ENCODE peak calls at places on chromosomes 6 and 20, in five cellular contexts. X is NCI-H2029 treated with DMSO at 0.1 percent for 48 hours; U is activated gamma-delta T cell treated with anti-CD3 and anti-CD28 coated beads, Interleukin-2, amount 50 U/mL, for 16 hours; W is ACHN; I is amygdala. J is an unnamed sample.

GRCh38 chr20:22371843-22372242 is 212.5 kb downstream of the FOXA2 start:
- DNase-seq in W (no peak), I (no peak), U (no peak), X (peak), J (no peak)

GRCh38 chr20:53382263-53382844 is 211.3 kb downstream of the ZNF217 start:
- DNase-seq in X (no peak), I (no peak), U (no peak), W (no peak), J (peak)

GRCh38 chr20:38939686-38940085 is 13.5 kb downstream of the FAM83D start:
- DNase-seq in I (no peak), U (no peak), X (no peak), W (no peak), J (no peak)

GRCh38 chr6:111657146-111657545 is 51.5 kb upstream of the TRAF3IP2 start:
- DNase-seq in X (no peak), W (no peak), U (no peak), I (no peak), J (no peak)

GRCh38 chr6:156992396-156992795 is 215.2 kb downstream of the ARID1B start:
- DNase-seq in X (no peak), U (no peak), W (no peak), I (no peak), J (no peak)

GRCh38 chr6:70985151-70985550 is 28.3 kb upstream of the B3GAT2 start:
- DNase-seq in W (no peak), X (no peak), U (no peak), I (no peak), J (no peak)

GRCh38 chr6:125169058-125169457 is 15.5 kb downstream of the TPD52L1 start:
- DNase-seq in W (no peak), U (no peak), X (no peak), I (no peak), J (no peak)

GRCh38 chr6:46263709-46264091 is 92.9 kb upstream of the ENPP5 start:
- DNase-seq in W (no peak), U (no peak), X (no peak), I (no peak), J (peak)

GRCh38 chr6:52517502-52518278 is 59.2 kb downstream of the TRAM2 start:
- DNase-seq in W (peak), I (peak), U (no peak), X (no peak), J (peak)

GRCh38 chr20:10618611-10619245 is 55.1 kb downstream of the JAG1 start:
- DNase-seq in U (no peak), X (no peak), W (no peak), I (no peak), J (no peak)

GRCh38 chr20:4519530-4519929 is 202.2 kb upstream of the PRND start:
- DNase-seq in I (no peak), X (no peak), U (no peak), W (peak), J (peak)

GRCh38 chr6:25481267-25481666 is 170.7 kb upstream of the SCGN start:
- DNase-seq in W (no peak), U (no peak), I (no peak), X (no peak), J (peak)

GRCh38 chr6:32837651-32838113 is 857 bp downstream of the TAP2 start:
- DNase-seq in W (peak), X (no peak), I (no peak), U (no peak), J (no peak)

GRCh38 chr6:40958740-40959139 is 80.3 kb downstream of the UNC5CL start:
- DNase-seq in X (no peak), W (peak), I (no peak), U (no peak), J (no peak)

GRCh38 chr6:36244641-36245280 is 25.1 kb upstream of the PNPLA1 start:
- DNase-seq in I (no peak), W (peak), X (no peak), U (no peak), J (no peak)

GRCh38 chr6:105178636-105179035 is 1.2 kb downstream of the POPDC3 start:
- DNase-seq in X (no peak), U (no peak), I (no peak), W (no peak), J (no peak)

GRCh38 chr20:44706371-44707258 is 8.6 kb upstream of the CCN5 start:
- DNase-seq in W (no peak), U (no peak), I (no peak), X (no peak), J (no peak)

GRCh38 chr20:15158438-15158990 is 821.1 kb upstream of the FLRT3 start:
- DNase-seq in X (no peak), I (no peak), W (no peak), U (no peak), J (no peak)

GRCh38 chr20:20547221-20547875 is 165.1 kb downstream of the RALGAPA2 start:
- DNase-seq in W (no peak), U (no peak), I (no peak), X (no peak), J (no peak)

GRCh38 chr6:56573142-56573541 is 69.5 kb downstream of the DST start:
- DNase-seq in X (no peak), U (no peak), I (no peak), W (no peak), J (peak)

GRCh38 chr6:51959744-51960383 is 127.5 kb downstream of the PKHD1 start:
- DNase-seq in X (peak), W (peak), I (peak), U (no peak), J (peak)

GRCh38 chr20:460707-461106 is 1.6 kb downstream of the TBC1D20 start:
- DNase-seq in W (no peak), U (no peak), X (no peak), I (no peak), J (no peak)

GRCh38 chr6:90078513-90079289 is 184.4 kb downstream of the GJA10 start:
- DNase-seq in X (no peak), I (no peak), W (no peak), U (peak), J (no peak)

GRCh38 chr6:137715589-137716045 is 151.4 kb upstream of the TNFAIP3 start:
- DNase-seq in W (no peak), X (no peak), U (peak), I (no peak), J (no peak)

J was measured in A673.